ENCODE peak calls at places on chromosomes 13 and 19, in six cellular contexts. F, L, H, X, U and N are unnamed samples.
A peak's percentile ranks its signal among the peaks of the same experiment; 100 is the strongest.

GRCh38 chr13:99969934-99970760 is 1.4 kb downstream of the ZIC5 start:
- DNase-seq in F (no peak), L (no peak), H (no peak), X (no peak), U (no peak), N (no peak)

GRCh38 chr19:19171821-19172532 is 1.9 kb upstream of the MEF2B start:
- DNase-seq in F (no peak), L (no peak), H (peak; percentile 73), X (peak; percentile 62), U (peak; percentile 48), N (no peak)

GRCh38 chr13:94139393-94139995 is 340.0 kb downstream of the DCT start:
- DNase-seq in F (no peak), L (no peak), H (no peak), X (no peak), U (no peak), N (no peak)

GRCh38 chr13:97310809-97311436 is 88.8 kb downstream of the MBNL2 start:
- DNase-seq in F (no peak), L (no peak), H (no peak), X (no peak), U (no peak), N (no peak)

GRCh38 chr19:23817519-23817918 is 58.8 kb upstream of the ZNF681 start:
- DNase-seq in F (no peak), L (peak; percentile 52), H (peak; percentile 82), X (no peak), U (peak; percentile 20), N (no peak)

GRCh38 chr19:2827022-2827421 is 7.4 kb downstream of the ZNF554 start:
- DNase-seq in F (no peak), L (no peak), H (no peak), X (no peak), U (no peak), N (no peak)

GRCh38 chr19:50711196-50711595 is 8.4 kb downstream of the SHANK1 start:
- DNase-seq in F (peak; percentile 1), L (no peak), H (no peak), X (no peak), U (no peak), N (no peak)

GRCh38 chr13:62167650-62168172 is 752.1 kb upstream of the PCDH20 start:
- DNase-seq in F (no peak), L (no peak), H (no peak), X (no peak), U (no peak), N (no peak)

GRCh38 chr19:39401549-39402416 is 4.9 kb upstream of the ZFP36 start:
- DNase-seq in F (peak; percentile 41), L (peak; percentile 86), H (peak; percentile 68), X (peak; percentile 51), U (peak; percentile 90), N (peak; percentile 79)

GRCh38 chr19:46979103-46979769 is 40.4 kb upstream of the NPAS1 start:
- DNase-seq in F (peak; percentile 42), L (no peak), H (no peak), X (no peak), U (no peak), N (no peak)

GRCh38 chr19:48513289-48514122 is 1.9 kb upstream of the LMTK3 start:
- DNase-seq in F (no peak), L (peak; percentile 67), H (peak; percentile 89), X (no peak), U (peak; percentile 54), N (peak; percentile 82)

GRCh38 chr19:11125994-11126685 is 29.4 kb downstream of the SPC24 start:
- DNase-seq in F (peak; percentile 82), L (peak; percentile 82), H (peak; percentile 82), X (peak; percentile 78), U (peak; percentile 73), N (peak; percentile 80)

GRCh38 chr13:95516021-95516420 is 36.5 kb upstream of the CLDN10 start:
- DNase-seq in F (no peak), L (no peak), H (no peak), X (no peak), U (no peak), N (no peak)

GRCh38 chr13:98252931-98253470 is 75.9 kb upstream of the RNF113B start:
- DNase-seq in F (no peak), L (no peak), H (no peak), X (no peak), U (no peak), N (no peak)

GRCh38 chr19:39824143-39825092 is 9.5 kb downstream of the DYRK1B start:
- DNase-seq in F (peak; percentile 92), L (peak; percentile 86), H (peak; percentile 33), X (peak; percentile 85), U (peak; percentile 88), N (peak; percentile 87)

GRCh38 chr13:44768775-44769578 is 192.8 kb upstream of the TSC22D1 start:
- DNase-seq in F (no peak), L (no peak), H (no peak), X (no peak), U (no peak), N (no peak)

GRCh38 chr19:45779231-45780145 is 2.8 kb downstream of the DMPK start:
- DNase-seq in F (peak; percentile 80), L (peak; percentile 99), H (peak; percentile 86), X (peak; percentile 85), U (peak; percentile 88), N (peak; percentile 94)

GRCh38 chr19:54351474-54351873 is 12.5 kb upstream of the LILRA4 start:
- DNase-seq in F (no peak), L (no peak), H (no peak), X (no peak), U (no peak), N (no peak)

GRCh38 chr13:93794197-93794885 is 567.7 kb downstream of the GPC6 start:
- DNase-seq in F (no peak), L (no peak), H (no peak), X (no peak), U (no peak), N (no peak)

GRCh38 chr19:46514589-46515289 is 19.1 kb upstream of the PNMA8B start:
- DNase-seq in F (no peak), L (no peak), H (no peak), X (no peak), U (no peak), N (no peak)

DNA sequence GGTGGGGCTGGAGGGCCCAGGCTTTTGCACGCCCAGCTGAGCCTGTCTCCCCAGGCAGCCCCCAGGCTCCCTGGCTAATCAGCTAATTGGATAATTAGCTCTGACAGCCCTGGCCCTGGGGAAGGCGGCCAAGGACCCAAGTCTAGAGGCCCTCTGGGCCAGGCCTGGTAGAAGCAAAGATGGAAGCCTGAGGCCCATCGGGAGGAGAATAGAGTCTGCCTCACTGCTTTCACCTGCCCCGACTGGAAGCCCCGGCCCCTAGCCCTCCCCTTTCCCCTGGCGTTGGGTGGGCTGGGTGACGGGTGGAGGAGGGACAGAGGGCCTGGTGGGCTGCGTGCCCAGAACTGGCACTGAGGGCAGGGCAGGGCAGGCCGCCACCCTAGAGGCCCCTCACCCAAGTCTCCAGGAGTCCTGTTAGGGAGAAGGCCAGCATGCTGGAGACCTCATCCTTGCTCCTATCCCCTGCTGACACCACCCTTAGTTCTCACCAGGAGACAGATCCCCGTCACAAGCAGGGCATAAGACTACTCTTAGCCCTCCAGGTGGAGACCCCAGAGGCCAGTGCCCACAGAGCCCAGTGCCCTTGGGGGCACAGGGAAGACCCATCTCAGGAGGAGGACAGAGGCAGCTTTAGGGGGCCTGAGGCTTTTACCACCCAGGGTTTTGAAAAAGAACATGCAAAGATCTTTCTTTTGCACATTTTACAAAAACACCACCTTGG is 12.0 kb downstream of the LYL1 start:
- DNase-seq in F (no peak), L (no peak), H (no peak), X (no peak), U (peak; percentile 26), N (no peak)
- H3K4me1 ChIP-seq in F (peaks cover 17% of the 10 kb centered on the region), L (peaks cover 12% of the 10 kb centered on the region), H (peaks cover 20% of the 10 kb centered on the region), X (peaks cover 25% of the 10 kb centered on the region), U (peaks cover 19% of the 10 kb centered on the region), N (peaks cover 31% of the 10 kb centered on the region)

DNA sequence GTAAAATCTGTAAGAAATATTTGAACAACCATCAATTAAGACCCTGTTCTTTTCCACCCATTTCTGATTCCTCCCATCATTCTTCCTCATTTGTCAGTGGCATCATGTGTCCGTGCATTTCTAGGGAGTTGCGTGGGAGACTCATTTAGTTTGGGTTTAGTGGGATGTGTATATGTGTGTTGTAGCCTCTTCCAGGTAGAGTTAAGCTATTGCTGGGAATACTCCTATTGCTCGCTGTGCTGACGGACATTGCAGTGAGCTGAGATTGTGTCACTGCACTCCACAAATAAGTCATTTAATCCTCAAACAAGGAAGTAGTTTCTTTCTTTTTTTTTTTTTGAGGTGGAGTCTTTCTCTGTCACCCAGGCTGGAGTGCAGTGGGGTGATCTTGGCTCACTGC is 42.1 kb upstream of the RCBTB2 start:
- DNase-seq in F (no peak), L (no peak), H (no peak), X (no peak), U (no peak), N (no peak)
- H3K4me1 ChIP-seq in F (peaks cover 17% of the 10 kb centered on the region), L (peaks cover 12% of the 10 kb centered on the region), H (peaks cover 74% of the 10 kb centered on the region), X (peaks cover 36% of the 10 kb centered on the region), U (peaks cover 10% of the 10 kb centered on the region), N (peaks cover 47% of the 10 kb centered on the region)

GRCh38 chr13:34391071-34391470 is 551.0 kb upstream of the NBEA start:
- DNase-seq in F (no peak), L (no peak), H (no peak), X (no peak), U (no peak), N (no peak)
- H3K4me1 ChIP-seq in F (no peaks in the 10 kb centered on the region), L (no peaks in the 10 kb centered on the region), H (no peaks in the 10 kb centered on the region), X (no peaks in the 10 kb centered on the region), U (no peaks in the 10 kb centered on the region), N (no peaks in the 10 kb centered on the region)

GRCh38 chr13:113208424-113209335 is at the start of gene PCID2:
- DNase-seq in F (peak; percentile 90), L (peak; percentile 94), H (peak; percentile 88), X (peak; percentile 89), U (peak; percentile 91), N (peak; percentile 95)

GRCh38 chr13:113209880-113210421 is 538 bp downstream of the CUL4A start:
- DNase-seq in F (peak; percentile 63), L (peak; percentile 82), H (peak; percentile 65), X (peak; percentile 59), U (peak; percentile 70), N (peak; percentile 87)

GRCh38 chr13:113210834-113211233 is 1.4 kb downstream of the CUL4A start:
- DNase-seq in F (no peak), L (no peak), H (no peak), X (no peak), U (no peak), N (no peak)

GRCh38 chr13:113209336-113209879 is at the start of gene CUL4A:
- DNase-seq in F (peak; percentile 81), L (peak; percentile 91), H (peak; percentile 61), X (peak; percentile 84), U (peak; percentile 86), N (peak; percentile 92)

GRCh38 chr13:113211774-113212173 is 2.4 kb downstream of the CUL4A start:
- DNase-seq in F (no peak), L (no peak), H (peak; percentile 7), X (no peak), U (no peak), N (no peak)
- H3K4me1 ChIP-seq in F (peaks cover 26% of the 10 kb centered on the region), L (peaks cover 25% of the 10 kb centered on the region), H (peaks cover 19% of the 10 kb centered on the region), X (peaks cover 70% of the 10 kb centered on the region), U (peaks cover 39% of the 10 kb centered on the region), N (peaks cover 43% of the 10 kb centered on the region)

GRCh38 chr13:112703935-112704633 is 14.2 kb downstream of the ATP11A start:
- DNase-seq in F (no peak), L (no peak), H (no peak), X (no peak), U (no peak), N (no peak)
- H3K4me1 ChIP-seq in F (peaks cover 16% of the 10 kb centered on the region), L (no peaks in the 10 kb centered on the region), H (no peaks in the 10 kb centered on the region), X (peaks cover 19% of the 10 kb centered on the region), U (no peaks in the 10 kb centered on the region), N (peaks cover 37% of the 10 kb centered on the region)

GRCh38 chr19:35140898-35141626 is 2.0 kb upstream of the FXYD7 start:
- DNase-seq in F (peak; percentile 94), L (peak; percentile 99), H (peak; percentile 96), X (peak; percentile 95), U (peak; percentile 95), N (peak; percentile 97)
- H3K4me1 ChIP-seq in F (peaks cover 38% of the 10 kb centered on the region), L (peaks cover 18% of the 10 kb centered on the region), H (peaks cover 43% of the 10 kb centered on the region), X (peaks cover 21% of the 10 kb centered on the region), U (peaks cover 42% of the 10 kb centered on the region), N (peaks cover 17% of the 10 kb centered on the region)